ENCODE peak calls at places on chromosomes 12 and 14, in seven cellular contexts. T is fibroblast of mammary gland, N is stomach, A is A549, O is nephron progenitor cell, R is kidney epithelial cell, H is B cell. Z is an unnamed sample.

GRCh38 chr12:47811581-47812484 is 7.9 kb downstream of the HDAC7 start:
- DNase-seq in T (peak), N (no peak), A (no peak), O (no peak), R (no peak), H (no peak), Z (peak)

GRCh38 chr14:71230897-71231296 is 323.6 kb downstream of the PCNX1 start:
- DNase-seq in T (no peak), N (no peak), A (no peak), O (no peak), R (no peak), H (no peak), Z (no peak)

GRCh38 chr12:54208591-54208990 is 19.8 kb upstream of the SMUG1 start:
- DNase-seq in T (no peak), N (no peak), A (no peak), O (no peak), R (no peak), H (no peak), Z (no peak)

GRCh38 chr14:94056579-94057308 is 24.3 kb downstream of the DDX24 start:
- DNase-seq in T (no peak), N (no peak), A (no peak), O (no peak), R (no peak), H (no peak), Z (no peak)

GRCh38 chr12:367972-368371 is 21.1 kb downstream of the KDM5A start:
- DNase-seq in T (no peak), N (no peak), A (no peak), O (no peak), R (no peak), H (no peak), Z (no peak)

GRCh38 chr12:127389923-127390322 is 877.0 kb upstream of the TMEM132C start:
- DNase-seq in T (peak), N (no peak), A (no peak), O (peak), R (peak), H (no peak), Z (peak)

GRCh38 chr14:52048641-52049204 is 20.1 kb downstream of the NID2 start:
- DNase-seq in T (peak), N (no peak), A (no peak), O (no peak), R (no peak), H (no peak), Z (peak)

GRCh38 chr12:54475542-54475941 is 2.1 kb upstream of the GTSF1 start:
- DNase-seq in T (peak), N (no peak), A (no peak), O (no peak), R (peak), H (no peak), Z (peak)

GRCh38 chr14:22438742-22439141 is 150.3 kb downstream of the DAD1 start:
- DNase-seq in T (no peak), N (no peak), A (no peak), O (no peak), R (no peak), H (no peak), Z (no peak)

GRCh38 chr12:9367201-9367600 is 159.0 kb upstream of the PZP start:
- DNase-seq in T (no peak), N (no peak), A (no peak), O (no peak), R (no peak), H (no peak), Z (no peak)

GRCh38 chr12:96456265-96456974 is 33.0 kb upstream of the CFAP54 start:
- DNase-seq in T (no peak), N (no peak), A (no peak), O (no peak), R (no peak), H (peak), Z (no peak)

GRCh38 chr12:108788911-108789310 is 57.6 kb upstream of the CORO1C start:
- DNase-seq in T (no peak), N (no peak), A (no peak), O (no peak), R (no peak), H (no peak), Z (no peak)

GRCh38 chr12:124836759-124837158 is 26.9 kb downstream of the SCARB1 start:
- DNase-seq in T (no peak), N (no peak), A (no peak), O (no peak), R (no peak), H (no peak), Z (no peak)

GRCh38 chr14:52313493-52313881 is 625 bp upstream of the PTGER2 start:
- DNase-seq in T (peak), N (no peak), A (no peak), O (no peak), R (no peak), H (peak), Z (peak)

GRCh38 chr12:118357327-118358007 is 15.2 kb downstream of the TAOK3 start:
- DNase-seq in T (peak), N (no peak), A (peak), O (no peak), R (no peak), H (peak), Z (peak)

GRCh38 chr12:116303929-116304328 is 26.4 kb upstream of the MED13L start:
- DNase-seq in T (peak), N (no peak), A (no peak), O (no peak), R (no peak), H (no peak), Z (peak)

GRCh38 chr14:102671410-102671809 is 79.0 kb downstream of the RCOR1 start:
- DNase-seq in T (no peak), N (no peak), A (no peak), O (no peak), R (no peak), H (no peak), Z (no peak)

GRCh38 chr12:111819191-111820158 is 22.6 kb upstream of the MAPKAPK5 start:
- DNase-seq in T (no peak), N (no peak), A (no peak), O (no peak), R (no peak), H (no peak), Z (no peak)

GRCh38 chr12:24853094-24853493 is 95.8 kb downstream of the BCAT1 start:
- DNase-seq in T (no peak), N (no peak), A (no peak), O (no peak), R (no peak), H (no peak), Z (no peak)

GRCh38 chr12:21989819-21990412 is 48.7 kb upstream of the ABCC9 start:
- DNase-seq in T (peak), N (no peak), A (no peak), O (no peak), R (no peak), H (no peak), Z (peak)

GRCh38 chr12:48061943-48062719 is 43.7 kb downstream of the SENP1 start:
- DNase-seq in T (no peak), N (no peak), A (no peak), O (no peak), R (no peak), H (no peak), Z (no peak)

GRCh38 chr12:128025856-128026255 is 241.1 kb upstream of the TMEM132C start:
- DNase-seq in T (no peak), N (no peak), A (no peak), O (peak), R (no peak), H (no peak), Z (no peak)

GRCh38 chr12:47276253-47277070 is 196.7 kb upstream of the AMIGO2 start:
- DNase-seq in T (peak), N (no peak), A (no peak), O (no peak), R (no peak), H (peak), Z (peak)

GRCh38 chr12:3333991-3334391 is 157.0 kb upstream of the PRMT8 start:
- DNase-seq in T (no peak), N (no peak), A (no peak), O (no peak), R (no peak), H (no peak), Z (no peak)

GRCh38 chr12:119200601-119201000 is 21.9 kb downstream of the HSPB8 start:
- DNase-seq in T (no peak), N (no peak), A (no peak), O (no peak), R (no peak), H (no peak), Z (no peak)

GRCh38 chr12:64445490-64445889 is 6.4 kb upstream of the TBK1 start:
- DNase-seq in T (no peak), N (no peak), A (no peak), O (no peak), R (no peak), H (no peak), Z (no peak)

GRCh38 chr12:81274619-81275018 is 196.7 kb downstream of the ACSS3 start:
- DNase-seq in T (no peak), N (no peak), A (no peak), O (no peak), R (no peak), H (no peak), Z (no peak)

GRCh38 chr12:77401480-77402105 is 336.2 kb upstream of the E2F7 start:
- DNase-seq in T (no peak), N (no peak), A (no peak), O (no peak), R (no peak), H (no peak), Z (no peak)

GRCh38 chr14:68594737-68595380 is 198.0 kb downstream of the ZFP36L1 start:
- DNase-seq in T (no peak), N (no peak), A (no peak), O (no peak), R (peak), H (no peak), Z (no peak)

GRCh38 chr14:41302776-41303175 is 303.9 kb upstream of the LRFN5 start:
- DNase-seq in T (no peak), N (no peak), A (no peak), O (no peak), R (no peak), H (no peak), Z (no peak)

GRCh38 chr14:68724914-68725313 is 68.0 kb downstream of the ZFP36L1 start:
- DNase-seq in T (no peak), N (no peak), A (no peak), O (no peak), R (no peak), H (no peak), Z (no peak)

GRCh38 chr14:99239661-99240092 is 32.3 kb downstream of the BCL11B start:
- DNase-seq in T (no peak), N (no peak), A (no peak), O (no peak), R (no peak), H (no peak), Z (peak)

GRCh38 chr14:72513994-72514659 is 379.8 kb downstream of the DPF3 start:
- DNase-seq in T (peak), N (no peak), A (peak), O (peak), R (peak), H (peak), Z (peak)

GRCh38 chr14:22428681-22429315 is 160.2 kb downstream of the DAD1 start:
- DNase-seq in T (peak), N (no peak), A (no peak), O (no peak), R (no peak), H (no peak), Z (peak)

DNA sequence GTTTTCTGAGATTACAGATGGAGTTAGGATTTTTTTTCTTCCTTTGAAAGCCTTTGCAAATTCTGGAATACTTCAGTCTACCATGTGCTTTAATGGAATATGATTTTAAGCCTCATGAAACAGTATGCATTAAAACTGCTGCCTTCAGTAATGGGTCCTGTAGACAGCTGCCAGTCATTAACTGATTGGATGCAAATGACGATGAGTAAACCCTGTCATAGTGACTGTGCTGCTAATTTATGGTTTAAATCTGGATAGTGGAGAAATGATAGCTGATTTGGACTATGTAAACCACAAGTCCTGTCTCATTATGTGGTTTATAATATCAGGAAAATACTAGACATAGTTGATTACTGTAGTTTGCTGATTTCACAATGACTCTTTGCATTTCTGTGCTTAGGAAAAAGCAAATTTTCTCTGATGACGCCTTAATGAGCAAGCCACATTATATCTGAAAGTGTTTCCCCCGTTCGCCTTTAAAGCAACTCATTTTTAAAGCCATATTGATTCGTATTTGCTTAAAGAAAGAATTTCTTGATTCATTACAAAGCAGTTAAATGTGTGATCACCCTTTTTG is 217.6 kb downstream of the TMTC2 start:
- DNase-seq in T (peak), N (no peak), A (no peak), O (no peak), R (no peak), H (no peak), Z (no peak)
- TF ChIP-seq CTCF in T (no peak), N (no peak), A (no peak), O (no peak), R (no peak), H (no peak), Z (no peak)

GRCh38 chr12:71685312-71685906 is 473 bp upstream of the TMEM19 start:
- DNase-seq in T (no peak), N (no peak), A (no peak), O (no peak), R (no peak), H (no peak), Z (no peak)

GRCh38 chr12:71683633-71684032 is 2.2 kb upstream of the TMEM19 start:
- DNase-seq in T (no peak), N (no peak), A (no peak), O (no peak), R (no peak), H (no peak), Z (no peak)

GRCh38 chr12:71684081-71684480 is 1.8 kb upstream of the TMEM19 start:
- DNase-seq in T (peak), N (no peak), A (no peak), O (no peak), R (no peak), H (peak), Z (no peak)

GRCh38 chr12:71685961-71686657 is at the start of gene TMEM19:
- DNase-seq in T (peak), N (peak), A (peak), O (peak), R (peak), H (peak), Z (peak)

GRCh38 chr12:71682466-71682865 is 3.4 kb upstream of the TMEM19 start:
- DNase-seq in T (no peak), N (no peak), A (peak), O (no peak), R (no peak), H (no peak), Z (no peak)
- TF ChIP-seq CTCF in T (no peak), N (no peak), A (no peak), O (no peak), R (no peak), H (no peak), Z (no peak)

DNA sequence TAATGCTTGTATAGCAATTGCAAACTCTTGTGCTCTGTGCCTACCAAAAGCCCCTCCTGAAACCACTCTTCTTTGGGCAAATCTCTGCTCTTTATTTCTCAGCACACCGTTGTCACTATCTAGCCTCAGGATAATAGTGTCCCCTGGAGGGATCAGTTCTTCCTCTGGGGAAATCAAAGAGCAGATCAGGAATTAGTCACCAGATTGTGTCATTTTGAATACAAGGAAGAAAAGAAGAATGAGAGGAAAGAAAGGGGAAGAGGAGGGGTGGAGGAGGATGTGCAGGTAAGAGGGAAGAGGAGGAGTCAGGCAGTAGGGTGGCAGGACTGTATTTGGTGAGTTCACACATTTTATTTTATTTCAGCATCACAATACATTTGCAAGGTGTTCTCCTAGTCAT is 256.4 kb downstream of the GRIN2B start:
- DNase-seq in T (no peak), N (no peak), A (no peak), O (no peak), R (no peak), H (no peak), Z (no peak)
- TF ChIP-seq CTCF in T (no peak), N (no peak), A (no peak), O (no peak), R (no peak), H (no peak), Z (no peak)

GRCh38 chr14:50062438-50063039 is 53.8 kb downstream of the VCPKMT start:
- DNase-seq in T (peak), N (peak), A (peak), O (peak), R (no peak), H (peak), Z (peak)

GRCh38 chr14:50063876-50064420 is 52.4 kb downstream of the VCPKMT start:
- DNase-seq in T (no peak), N (no peak), A (no peak), O (no peak), R (no peak), H (no peak), Z (no peak)

GRCh38 chr14:50061664-50062437 is 54.5 kb downstream of the VCPKMT start:
- DNase-seq in T (peak), N (peak), A (no peak), O (peak), R (no peak), H (peak), Z (peak)

GRCh38 chr14:50059773-50060629 is 56.4 kb downstream of the VCPKMT start:
- DNase-seq in T (no peak), N (no peak), A (no peak), O (no peak), R (no peak), H (no peak), Z (no peak)

GRCh38 chr14:50060871-50061663 is 55.3 kb downstream of the VCPKMT start:
- DNase-seq in T (peak), N (no peak), A (peak), O (no peak), R (peak), H (peak), Z (peak)
- TF ChIP-seq CTCF in T (peak), N (no peak), A (no peak), O (no peak), R (no peak), H (no peak), Z (no peak)

DNA sequence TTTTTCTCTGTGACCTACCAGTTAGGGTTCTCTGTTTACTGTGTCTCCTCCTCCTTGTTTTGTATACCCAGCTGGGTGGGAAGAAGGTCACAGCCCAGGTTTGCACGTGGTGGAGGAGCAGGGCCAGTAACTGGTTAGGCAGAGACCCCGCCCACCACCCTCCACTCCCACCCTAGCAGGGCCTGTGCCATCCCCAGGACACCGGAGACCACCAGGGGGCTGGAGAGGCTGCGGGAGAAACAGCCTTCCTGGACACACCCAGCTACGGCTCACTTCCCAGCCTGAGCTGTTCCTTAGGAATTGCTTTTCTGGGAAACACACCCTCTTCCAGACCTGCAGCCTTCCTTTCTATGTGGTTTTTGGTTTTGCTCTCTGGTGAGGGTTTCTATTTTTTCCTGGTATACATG is 21.1 kb downstream of the BDKRB2 start:
- DNase-seq in T (peak), N (no peak), A (no peak), O (peak), R (peak), H (no peak), Z (peak)
- TF ChIP-seq CTCF in T (peak), N (no peak), A (no peak), O (peak), R (peak), H (no peak), Z (no peak)

GRCh38 chr12:4899361-4899760 is 10.3 kb upstream of the KCNA1 start:
- DNase-seq in T (no peak), N (no peak), A (no peak), O (no peak), R (no peak), H (no peak), Z (peak)
- TF ChIP-seq CTCF in T (peak), N (no peak), A (no peak), O (no peak), R (peak), H (no peak), Z (no peak)

GRCh38 chr12:30696103-30696408 is 387 bp upstream of the IPO8 start:
- DNase-seq in T (no peak), N (no peak), A (no peak), O (no peak), R (no peak), H (no peak), Z (no peak)

GRCh38 chr12:30694412-30694955 is 1.2 kb downstream of the IPO8 start:
- DNase-seq in T (peak), N (no peak), A (no peak), O (no peak), R (no peak), H (peak), Z (peak)

GRCh38 chr12:30695327-30696102 is at the start of gene IPO8:
- DNase-seq in T (peak), N (peak), A (peak), O (peak), R (peak), H (peak), Z (peak)

GRCh38 chr12:30696486-30696885 is 817 bp upstream of the IPO8 start:
- DNase-seq in T (no peak), N (no peak), A (no peak), O (no peak), R (no peak), H (peak), Z (no peak)

DNA sequence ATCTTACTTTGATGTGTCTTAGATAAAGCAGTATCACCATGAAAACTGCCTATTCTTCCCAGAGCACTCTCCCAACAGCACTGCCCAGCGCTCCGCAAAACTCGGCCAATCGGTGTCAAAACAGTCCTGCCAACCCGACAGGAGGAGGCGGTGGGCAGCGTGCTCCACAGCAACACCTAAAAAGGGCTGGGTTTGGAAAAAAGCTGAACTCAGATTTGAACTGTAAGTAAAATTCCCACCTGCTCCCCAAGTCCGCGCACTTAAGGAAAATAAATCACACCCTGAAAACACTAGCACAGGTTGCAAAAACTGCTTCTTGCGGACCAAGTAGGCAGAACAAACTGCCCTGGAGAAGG is 720 bp downstream of the IPO8 start:
- DNase-seq in T (peak), N (peak), A (peak), O (peak), R (no peak), H (no peak), Z (peak)
- TF ChIP-seq CTCF in T (no peak), N (no peak), A (no peak), O (no peak), R (peak), H (no peak), Z (no peak)